ENCODE peak calls at places on chromosome 5, in seven cellular contexts. I, K, M, U, X, E and Q are unnamed samples.

GRCh38 chr5:83608122-83608521 is 112.5 kb downstream of the HAPLN1 start:
- DNase-seq in K (peak; percentile 63), U (no peak), X (no peak), I (no peak), M (peak; percentile 56), E (peak; percentile 59), Q (peak; percentile 79)

GRCh38 chr5:158140120-158140778 is 281.3 kb upstream of the CLINT1 start:
- DNase-seq in I (no peak), E (peak; percentile 19), X (no peak), K (no peak), M (peak; percentile 42), U (no peak), Q (no peak)

GRCh38 chr5:119355244-119355635 is 579 bp upstream of the TNFAIP8 start:
- DNase-seq in K (no peak), M (peak; percentile 22), X (no peak), E (no peak), U (no peak), I (no peak), Q (no peak)

GRCh38 chr5:139633295-139634027 is 14.7 kb upstream of the CXXC5 start:
- DNase-seq in E (peak; percentile 81), U (peak; percentile 82), K (peak; percentile 70), I (no peak), X (peak; percentile 75), M (peak; percentile 70), Q (peak; percentile 84)

GRCh38 chr5:3392306-3392939 is 203.2 kb upstream of the IRX1 start:
- DNase-seq in K (no peak), U (no peak), M (no peak), I (no peak), X (no peak), E (peak; percentile 55), Q (no peak)

GRCh38 chr5:132557425-132557805 is 638 bp downstream of the RAD50 start:
- DNase-seq in I (peak; percentile 19), E (peak; percentile 27), M (peak; percentile 57), X (peak; percentile 17), U (peak; percentile 68), K (peak; percentile 10), Q (peak; percentile 79)

GRCh38 chr5:136208946-136209345 is 16.0 kb upstream of the SMIM32 start:
- DNase-seq in K (no peak), I (no peak), U (no peak), X (no peak), M (no peak), E (no peak), Q (no peak)

GRCh38 chr5:140236896-140237598 is 62.1 kb downstream of the CYSTM1 start:
- DNase-seq in K (no peak), U (no peak), M (no peak), I (no peak), E (no peak), X (no peak), Q (no peak)

GRCh38 chr5:173472784-173473278 is 143.6 kb downstream of the BOD1 start:
- DNase-seq in K (no peak), E (no peak), I (no peak), U (peak; percentile 76), X (peak; percentile 32), M (no peak), Q (no peak)

GRCh38 chr5:75933489-75933888 is 149.7 kb upstream of the SV2C start:
- DNase-seq in K (no peak), E (no peak), I (no peak), X (no peak), U (no peak), M (no peak), Q (no peak)

GRCh38 chr5:23419115-23419514 is 88.3 kb upstream of the PRDM9 start:
- DNase-seq in M (no peak), U (no peak), K (no peak), E (no peak), X (no peak), I (no peak), Q (peak; percentile 26)

GRCh38 chr5:106959447-106959846 is 711.3 kb downstream of the EFNA5 start:
- DNase-seq in I (no peak), X (no peak), M (peak; percentile 42), E (no peak), K (no peak), U (no peak), Q (no peak)